ENCODE peak calls at places on chromosomes 13 and 19, in five cellular contexts. One of them, this sample, is unnamed. For H3K4me1, the result is how much of the 10 kb centered on the place peaks cover.

GRCh38 chr13:62643007-62643483 is 1227.4 kb upstream of the PCDH20 start:
- DNase-seq in Peyer's patch: no peak
- DNase-seq in adrenal gland: no peak
- DNase-seq in left ventricle myocardium inferior: no peak
- DNase-seq in thyroid gland: no peak
- DNase-seq in this sample: no peak

GRCh38 chr19:46723023-46723461 is 6.1 kb upstream of the PRKD2 start:
- DNase-seq in Peyer's patch: no peak
- DNase-seq in adrenal gland: no peak
- DNase-seq in left ventricle myocardium inferior: no peak
- DNase-seq in thyroid gland: no peak
- DNase-seq in this sample: peak

GRCh38 chr19:32287811-32288227 is 57.6 kb upstream of the ZNF507 start:
- DNase-seq in Peyer's patch: peak
- DNase-seq in adrenal gland: peak
- DNase-seq in left ventricle myocardium inferior: peak
- DNase-seq in thyroid gland: peak
- DNase-seq in this sample: peak

GRCh38 chr19:17077447-17078028 is 2.0 kb downstream of the MYO9B start:
- DNase-seq in Peyer's patch: no peak
- DNase-seq in adrenal gland: no peak
- DNase-seq in left ventricle myocardium inferior: no peak
- DNase-seq in thyroid gland: no peak
- DNase-seq in this sample: peak

GRCh38 chr19:3504723-3505122 is 1.4 kb upstream of the FZR1 start:
- DNase-seq in Peyer's patch: no peak
- DNase-seq in adrenal gland: no peak
- DNase-seq in left ventricle myocardium inferior: no peak
- DNase-seq in thyroid gland: no peak
- DNase-seq in this sample: no peak

GRCh38 chr13:33509642-33510229 is 224.2 kb upstream of the STARD13 start:
- DNase-seq in Peyer's patch: peak
- DNase-seq in adrenal gland: peak
- DNase-seq in left ventricle myocardium inferior: peak
- DNase-seq in thyroid gland: peak
- DNase-seq in this sample: peak

GRCh38 chr13:45441633-45442032 is 23.1 kb upstream of the COG3 start:
- DNase-seq in Peyer's patch: no peak
- DNase-seq in adrenal gland: no peak
- DNase-seq in left ventricle myocardium inferior: no peak
- DNase-seq in thyroid gland: no peak
- DNase-seq in this sample: no peak

GRCh38 chr19:11198175-11198534 is 810 bp upstream of the KANK2 start:
- DNase-seq in Peyer's patch: no peak
- DNase-seq in adrenal gland: no peak
- DNase-seq in left ventricle myocardium inferior: no peak
- DNase-seq in thyroid gland: no peak
- DNase-seq in this sample: no peak

GRCh38 chr13:51666316-51666715 is 82.1 kb downstream of the WDFY2 start:
- DNase-seq in Peyer's patch: no peak
- DNase-seq in adrenal gland: no peak
- DNase-seq in left ventricle myocardium inferior: no peak
- DNase-seq in thyroid gland: no peak
- DNase-seq in this sample: no peak

GRCh38 chr19:47032171-47032811 is 12.7 kb downstream of the NPAS1 start:
- DNase-seq in Peyer's patch: peak
- DNase-seq in adrenal gland: no peak
- DNase-seq in left ventricle myocardium inferior: no peak
- DNase-seq in thyroid gland: peak
- DNase-seq in this sample: peak

GRCh38 chr13:35953537-35954206 is 177.5 kb downstream of the DCLK1 start:
- DNase-seq in Peyer's patch: peak
- DNase-seq in adrenal gland: peak
- DNase-seq in left ventricle myocardium inferior: peak
- DNase-seq in thyroid gland: peak
- DNase-seq in this sample: peak

GRCh38 chr19:13796301-13797057 is 1.2 kb downstream of the ZSWIM4 start:
- DNase-seq in Peyer's patch: peak
- DNase-seq in adrenal gland: peak
- DNase-seq in left ventricle myocardium inferior: peak
- DNase-seq in thyroid gland: peak
- DNase-seq in this sample: peak

GRCh38 chr19:10727599-10728250 is 9.8 kb downstream of the DNM2 start:
- DNase-seq in Peyer's patch: no peak
- DNase-seq in adrenal gland: no peak
- DNase-seq in left ventricle myocardium inferior: no peak
- DNase-seq in thyroid gland: no peak
- DNase-seq in this sample: no peak

GRCh38 chr19:15331419-15332310 is 674 bp downstream of the BRD4 start:
- DNase-seq in Peyer's patch: peak
- DNase-seq in adrenal gland: peak
- DNase-seq in left ventricle myocardium inferior: peak
- DNase-seq in thyroid gland: peak
- DNase-seq in this sample: peak

GRCh38 chr19:49340865-49341718 is 5.9 kb downstream of the CD37 start:
- DNase-seq in Peyer's patch: peak
- DNase-seq in adrenal gland: no peak
- DNase-seq in left ventricle myocardium inferior: no peak
- DNase-seq in thyroid gland: no peak
- DNase-seq in this sample: no peak

GRCh38 chr13:26872444-26873173 is 112.0 kb upstream of the GPR12 start:
- DNase-seq in Peyer's patch: peak
- DNase-seq in adrenal gland: peak
- DNase-seq in left ventricle myocardium inferior: peak
- DNase-seq in thyroid gland: peak
- DNase-seq in this sample: peak

GRCh38 chr13:72164811-72165210 is 297.8 kb upstream of the DACH1 start:
- DNase-seq in Peyer's patch: no peak
- DNase-seq in adrenal gland: no peak
- DNase-seq in left ventricle myocardium inferior: no peak
- DNase-seq in thyroid gland: no peak
- DNase-seq in this sample: no peak

GRCh38 chr19:50482271-50482855 is 5.7 kb upstream of the GARIN5A start:
- DNase-seq in Peyer's patch: no peak
- DNase-seq in adrenal gland: no peak
- DNase-seq in left ventricle myocardium inferior: no peak
- DNase-seq in thyroid gland: no peak
- DNase-seq in this sample: no peak

GRCh38 chr19:41263042-41263849 is 926 bp upstream of the HNRNPUL1 start:
- DNase-seq in Peyer's patch: peak
- DNase-seq in adrenal gland: peak
- DNase-seq in left ventricle myocardium inferior: peak
- DNase-seq in thyroid gland: peak
- DNase-seq in this sample: peak

GRCh38 chr19:2054763-2055162 is 3.7 kb upstream of the MKNK2 start:
- DNase-seq in Peyer's patch: peak
- DNase-seq in adrenal gland: no peak
- DNase-seq in left ventricle myocardium inferior: no peak
- DNase-seq in thyroid gland: no peak
- DNase-seq in this sample: peak

GRCh38 chr13:51249767-51250741 is 27.9 kb downstream of the FAM124A start:
- DNase-seq in Peyer's patch: no peak
- DNase-seq in adrenal gland: no peak
- DNase-seq in left ventricle myocardium inferior: no peak
- DNase-seq in thyroid gland: no peak
- DNase-seq in this sample: no peak

GRCh38 chr13:94351292-94352000 is 128.0 kb downstream of the DCT start:
- DNase-seq in Peyer's patch: no peak
- DNase-seq in adrenal gland: no peak
- DNase-seq in left ventricle myocardium inferior: no peak
- DNase-seq in thyroid gland: no peak
- DNase-seq in this sample: no peak

GRCh38 chr19:52336976-52337375 is 933 bp downstream of the ZNF610 start:
- DNase-seq in Peyer's patch: no peak
- DNase-seq in adrenal gland: no peak
- DNase-seq in left ventricle myocardium inferior: no peak
- DNase-seq in thyroid gland: no peak
- DNase-seq in this sample: no peak

GRCh38 chr13:31088826-31089420 is 72.8 kb downstream of the HSPH1 start:
- DNase-seq in Peyer's patch: no peak
- DNase-seq in adrenal gland: no peak
- DNase-seq in left ventricle myocardium inferior: no peak
- DNase-seq in thyroid gland: no peak
- DNase-seq in this sample: no peak

GRCh38 chr19:14434157-14434501 is 1.0 kb downstream of the PKN1 start:
- DNase-seq in Peyer's patch: no peak
- DNase-seq in adrenal gland: no peak
- DNase-seq in left ventricle myocardium inferior: no peak
- DNase-seq in thyroid gland: peak
- DNase-seq in this sample: no peak

GRCh38 chr13:33518442-33518841 is 232.9 kb upstream of the STARD13 start:
- DNase-seq in Peyer's patch: no peak
- DNase-seq in adrenal gland: no peak
- DNase-seq in left ventricle myocardium inferior: no peak
- DNase-seq in thyroid gland: no peak
- DNase-seq in this sample: no peak

GRCh38 chr19:41999878-42000208 is 5.8 kb upstream of the ATP1A3 start:
- DNase-seq in Peyer's patch: no peak
- DNase-seq in adrenal gland: no peak
- DNase-seq in left ventricle myocardium inferior: no peak
- DNase-seq in thyroid gland: no peak
- DNase-seq in this sample: no peak

GRCh38 chr13:82800391-82800790 is 1081.9 kb downstream of the SLITRK1 start:
- DNase-seq in Peyer's patch: no peak
- DNase-seq in adrenal gland: no peak
- DNase-seq in left ventricle myocardium inferior: no peak
- DNase-seq in thyroid gland: no peak
- DNase-seq in this sample: no peak

GRCh38 chr19:4555657-4556561 is 3.6 kb downstream of the SEMA6B start:
- DNase-seq in Peyer's patch: peak
- DNase-seq in adrenal gland: no peak
- DNase-seq in left ventricle myocardium inferior: no peak
- DNase-seq in thyroid gland: no peak
- DNase-seq in this sample: no peak

GRCh38 chr19:4447327-4448146 is 10.1 kb downstream of the UBXN6 start:
- DNase-seq in Peyer's patch: no peak
- DNase-seq in adrenal gland: no peak
- DNase-seq in left ventricle myocardium inferior: no peak
- DNase-seq in thyroid gland: no peak
- DNase-seq in this sample: no peak

GRCh38 chr19:48975947-48976847 is 11.1 kb downstream of the FTL start:
- DNase-seq in Peyer's patch: no peak
- DNase-seq in adrenal gland: no peak
- DNase-seq in left ventricle myocardium inferior: no peak
- DNase-seq in thyroid gland: no peak
- DNase-seq in this sample: no peak

GRCh38 chr13:46160474-46161066 is 21.4 kb downstream of the LCP1 start:
- DNase-seq in Peyer's patch: peak
- DNase-seq in adrenal gland: no peak
- DNase-seq in left ventricle myocardium inferior: no peak
- DNase-seq in thyroid gland: peak
- DNase-seq in this sample: no peak

GRCh38 chr13:113857531-113858195 is 6.2 kb downstream of the GAS6 start:
- DNase-seq in Peyer's patch: no peak
- DNase-seq in adrenal gland: peak
- DNase-seq in left ventricle myocardium inferior: no peak
- DNase-seq in thyroid gland: no peak
- DNase-seq in this sample: peak

GRCh38 chr13:113855012-113855921 is 8.6 kb downstream of the GAS6 start:
- DNase-seq in Peyer's patch: peak
- DNase-seq in adrenal gland: peak
- DNase-seq in left ventricle myocardium inferior: peak
- DNase-seq in thyroid gland: no peak
- DNase-seq in this sample: peak

GRCh38 chr13:113855931-113856715 is 7.8 kb downstream of the GAS6 start:
- DNase-seq in Peyer's patch: no peak
- DNase-seq in adrenal gland: peak
- DNase-seq in left ventricle myocardium inferior: no peak
- DNase-seq in thyroid gland: no peak
- DNase-seq in this sample: peak

GRCh38 chr13:113854238-113855011 is 9.5 kb downstream of the GAS6 start:
- DNase-seq in Peyer's patch: peak
- DNase-seq in adrenal gland: peak
- DNase-seq in left ventricle myocardium inferior: peak
- DNase-seq in thyroid gland: no peak
- DNase-seq in this sample: peak

GRCh38 chr13:113856716-113857065 is 7.2 kb downstream of the GAS6 start:
- DNase-seq in Peyer's patch: no peak
- DNase-seq in adrenal gland: peak
- DNase-seq in left ventricle myocardium inferior: no peak
- DNase-seq in thyroid gland: peak
- DNase-seq in this sample: no peak
- H3K4me1 ChIP-seq in Peyer's patch: half or more
- H3K4me1 ChIP-seq in adrenal gland: under half
- H3K4me1 ChIP-seq in left ventricle myocardium inferior: half or more
- H3K4me1 ChIP-seq in thyroid gland: half or more
- H3K4me1 ChIP-seq in this sample: under half

GRCh38 chr19:18832331-18833140 is 777 bp downstream of the UPF1 start:
- DNase-seq in Peyer's patch: no peak
- DNase-seq in adrenal gland: no peak
- DNase-seq in left ventricle myocardium inferior: no peak
- DNase-seq in thyroid gland: peak
- DNase-seq in this sample: peak
- H3K4me1 ChIP-seq in Peyer's patch: under half
- H3K4me1 ChIP-seq in adrenal gland: under half
- H3K4me1 ChIP-seq in left ventricle myocardium inferior: half or more
- H3K4me1 ChIP-seq in thyroid gland: under half
- H3K4me1 ChIP-seq in this sample: under half

GRCh38 chr19:35341565-35342225 is 6.0 kb upstream of the FFAR1 start:
- DNase-seq in Peyer's patch: no peak
- DNase-seq in adrenal gland: no peak
- DNase-seq in left ventricle myocardium inferior: no peak
- DNase-seq in thyroid gland: no peak
- DNase-seq in this sample: peak
- H3K4me1 ChIP-seq in Peyer's patch: under half
- H3K4me1 ChIP-seq in adrenal gland: under half
- H3K4me1 ChIP-seq in left ventricle myocardium inferior: under half
- H3K4me1 ChIP-seq in thyroid gland: under half
- H3K4me1 ChIP-seq in this sample: under half

DNA sequence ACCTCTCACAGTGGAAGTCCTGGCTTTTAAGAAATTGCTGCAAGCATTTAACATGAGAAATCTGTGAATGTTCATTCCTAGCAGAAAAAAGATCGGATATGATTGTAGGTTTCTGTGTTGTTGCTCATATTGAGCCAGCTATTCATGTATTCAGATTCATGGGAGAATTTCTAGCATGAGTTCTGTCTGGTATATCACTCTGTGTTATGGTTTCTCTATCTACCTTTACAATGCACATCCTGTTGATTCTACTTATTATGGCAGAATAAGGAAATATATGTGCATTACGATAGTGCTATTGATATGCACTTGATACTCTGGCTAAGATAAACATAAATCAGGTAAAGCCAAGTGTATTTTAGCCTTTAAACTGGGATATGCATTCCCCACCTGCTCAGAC is 138.2 kb downstream of the KCNRG start:
- DNase-seq in Peyer's patch: no peak
- DNase-seq in adrenal gland: no peak
- DNase-seq in left ventricle myocardium inferior: no peak
- DNase-seq in thyroid gland: no peak
- DNase-seq in this sample: no peak
- H3K4me1 ChIP-seq in Peyer's patch: under half
- H3K4me1 ChIP-seq in adrenal gland: under half
- H3K4me1 ChIP-seq in left ventricle myocardium inferior: under half
- H3K4me1 ChIP-seq in thyroid gland: under half
- H3K4me1 ChIP-seq in this sample: under half

This sample was measured in right cardiac atrium.